ENCODE peak calls at places on chromosomes 1 and 21, in six cellular contexts. T is left cardiac atrium; I is omental fat pad; L is body of pancreas; Z is RWPE2; H is activated naive CD8-positive, alpha-beta T cell treated with anti-CD3 and anti-CD28 coated beads, Interleukin-2, amount 10 ng/mL, durations not matched to agents 7 days and 5 days. K is an unnamed sample.

GRCh38 chr1:27057389-27057788 is 44.7 kb upstream of the TENT5B start:
- ATAC-seq in L (no peak), Z (no peak), I (no peak), T (no peak), H (no peak), K (no peak)

GRCh38 chr1:181383695-181384094 is 99.6 kb upstream of the CACNA1E start:
- ATAC-seq in I (peak), H (no peak), L (no peak), T (peak), Z (peak), K (no peak)

GRCh38 chr1:34786521-34787325 is 5.7 kb downstream of the GJB3 start:
- ATAC-seq in I (peak), H (peak), Z (peak), L (peak), T (peak), K (peak)

GRCh38 chr1:50427086-50427817 is 4.0 kb upstream of the DMRTA2 start:
- ATAC-seq in H (no peak), I (no peak), L (no peak), Z (no peak), T (no peak), K (no peak)

GRCh38 chr1:227318852-227319607 is 738 bp upstream of the CDC42BPA start:
- ATAC-seq in H (no peak), L (peak), T (peak), Z (peak), I (peak), K (peak)

GRCh38 chr1:35894183-35894582 is 11.2 kb downstream of the AGO1 start:
- ATAC-seq in I (no peak), Z (no peak), T (peak), L (peak), H (no peak), K (peak)

GRCh38 chr1:194341587-194341986 is 1155.2 kb upstream of the B3GALT2 start:
- ATAC-seq in T (no peak), Z (no peak), I (no peak), L (no peak), H (no peak), K (no peak)

GRCh38 chr21:34557261-34557660 is 45.3 kb upstream of the KCNE1 start:
- ATAC-seq in H (no peak), T (no peak), I (no peak), Z (no peak), L (no peak), K (no peak)

GRCh38 chr1:8962812-8963669 is 17.4 kb downstream of the CA6 start:
- ATAC-seq in Z (peak), H (peak), I (no peak), T (peak), L (no peak), K (no peak)

GRCh38 chr1:45386219-45386618 is 46.0 kb upstream of the MUTYH start:
- ATAC-seq in L (no peak), Z (no peak), T (no peak), H (no peak), I (no peak), K (no peak)

GRCh38 chr1:970242-970972 is 4.1 kb downstream of the PLEKHN1 start:
- ATAC-seq in L (no peak), Z (no peak), T (no peak), H (no peak), I (no peak), K (no peak)

GRCh38 chr1:94676686-94677085 is 135.1 kb upstream of the F3 start:
- ATAC-seq in H (no peak), T (no peak), Z (no peak), L (peak), I (no peak), K (no peak)